ENCODE peak calls at places on chromosomes 11 and 22, in six cellular contexts. D, S, F, M, N and Y are unnamed samples.

GRCh38 chr22:26448334-26448733 is 19.3 kb downstream of the ASPHD2 start:
- DNase-seq in D (no peak), S (no peak), F (no peak), M (no peak), N (no peak), Y (no peak)

GRCh38 chr11:113664981-113665710 is 41.0 kb downstream of the TMPRSS5 start:
- DNase-seq in D (no peak), S (no peak), F (no peak), M (no peak), N (no peak), Y (no peak)

GRCh38 chr22:26169312-26170111 is at the start of gene SEZ6L:
- DNase-seq in D (no peak), S (peak; percentile 78), F (peak; percentile 47), M (no peak), N (no peak), Y (no peak)

GRCh38 chr22:37018815-37019308 is 385 bp downstream of the TST start:
- DNase-seq in D (peak; percentile 54), S (peak; percentile 45), F (no peak), M (no peak), N (peak; percentile 91), Y (no peak)

GRCh38 chr11:6320411-6321207 is at the start of gene CAVIN3:
- DNase-seq in D (peak; percentile 84), S (peak; percentile 15), F (peak; percentile 60), M (peak; percentile 23), N (peak; percentile 75), Y (peak; percentile 68)

GRCh38 chr11:71325418-71326327 is 73.3 kb upstream of the SHANK2 start:
- DNase-seq in D (no peak), S (no peak), F (no peak), M (no peak), N (no peak), Y (no peak)

GRCh38 chr11:111541209-111542061 is 915 bp downstream of the LAYN start:
- DNase-seq in D (no peak), S (peak; percentile 47), F (peak; percentile 18), M (no peak), N (peak; percentile 29), Y (no peak)

GRCh38 chr11:26483101-26483500 is 89.0 kb downstream of the MUC15 start:
- DNase-seq in D (no peak), S (no peak), F (no peak), M (no peak), N (no peak), Y (no peak)

GRCh38 chr11:109033627-109034340 is 368.9 kb downstream of the DDX10 start:
- DNase-seq in D (no peak), S (no peak), F (no peak), M (no peak), N (no peak), Y (no peak)

GRCh38 chr11:109085708-109086373 is 336.1 kb upstream of the C11orf87 start:
- DNase-seq in D (no peak), S (no peak), F (no peak), M (no peak), N (no peak), Y (no peak)

GRCh38 chr11:118198370-118198769 is 21.9 kb upstream of the SCN2B start:
- DNase-seq in D (peak; percentile 49), S (peak; percentile 82), F (peak; percentile 80), M (peak; percentile 58), N (peak; percentile 87), Y (peak; percentile 80)

GRCh38 chr11:5092821-5093585 is 23.6 kb downstream of the OR52E1 start:
- DNase-seq in D (no peak), S (no peak), F (no peak), M (no peak), N (no peak), Y (no peak)

GRCh38 chr22:38080847-38081635 is 2.9 kb downstream of the SLC16A8 start:
- DNase-seq in D (no peak), S (peak; percentile 29), F (no peak), M (no peak), N (peak; percentile 53), Y (peak; percentile 69)

GRCh38 chr11:2175659-2176058 is 4.0 kb upstream of the TH start:
- DNase-seq in D (no peak), S (no peak), F (no peak), M (no peak), N (no peak), Y (no peak)

GRCh38 chr11:19244084-19244483 is 3.3 kb upstream of the E2F8 start:
- DNase-seq in D (no peak), S (peak; percentile 75), F (no peak), M (no peak), N (no peak), Y (no peak)

GRCh38 chr11:84914511-84914910 is 712.6 kb downstream of the DLG2 start:
- DNase-seq in D (no peak), S (no peak), F (no peak), M (no peak), N (no peak), Y (no peak)

GRCh38 chr11:42974510-42974909 is 337.3 kb upstream of the API5 start:
- DNase-seq in D (no peak), S (peak; percentile 7), F (no peak), M (no peak), N (no peak), Y (no peak)

GRCh38 chr11:96614846-96615245 is 225.0 kb downstream of the JRKL start:
- DNase-seq in D (no peak), S (no peak), F (no peak), M (no peak), N (no peak), Y (no peak)

GRCh38 chr11:112185883-112186282 is 10.6 kb downstream of the BCO2 start:
- DNase-seq in D (no peak), S (no peak), F (no peak), M (no peak), N (no peak), Y (no peak)

GRCh38 chr11:73359930-73360742 is 16.1 kb upstream of the RELT start:
- DNase-seq in D (no peak), S (peak; percentile 59), F (no peak), M (peak; percentile 75), N (no peak), Y (no peak)
- TF ChIP-seq CTCF in D (no peak), S (peak; percentile 83), F (peak; percentile 32), M (peak; percentile 49), N (no peak), Y (peak; percentile 65)

GRCh38 chr11:87445002-87445401 is 407.3 kb downstream of the TMEM135 start:
- DNase-seq in D (no peak), S (no peak), F (no peak), M (no peak), N (no peak), Y (no peak)

GRCh38 chr11:87437133-87437843 is 399.6 kb downstream of the TMEM135 start:
- DNase-seq in D (no peak), S (no peak), F (no peak), M (no peak), N (no peak), Y (no peak)

GRCh38 chr11:87437844-87438223 is 400.1 kb downstream of the TMEM135 start:
- DNase-seq in D (no peak), S (no peak), F (no peak), M (no peak), N (no peak), Y (no peak)

GRCh38 chr11:87443707-87444106 is 406.0 kb downstream of the TMEM135 start:
- DNase-seq in D (no peak), S (no peak), F (no peak), M (no peak), N (no peak), Y (no peak)

GRCh38 chr11:87439981-87440760 is 402.4 kb downstream of the TMEM135 start:
- DNase-seq in D (no peak), S (no peak), F (no peak), M (no peak), N (no peak), Y (no peak)
- TF ChIP-seq CTCF in D (no peak), S (no peak), F (no peak), M (no peak), N (no peak), Y (no peak)

DNA sequence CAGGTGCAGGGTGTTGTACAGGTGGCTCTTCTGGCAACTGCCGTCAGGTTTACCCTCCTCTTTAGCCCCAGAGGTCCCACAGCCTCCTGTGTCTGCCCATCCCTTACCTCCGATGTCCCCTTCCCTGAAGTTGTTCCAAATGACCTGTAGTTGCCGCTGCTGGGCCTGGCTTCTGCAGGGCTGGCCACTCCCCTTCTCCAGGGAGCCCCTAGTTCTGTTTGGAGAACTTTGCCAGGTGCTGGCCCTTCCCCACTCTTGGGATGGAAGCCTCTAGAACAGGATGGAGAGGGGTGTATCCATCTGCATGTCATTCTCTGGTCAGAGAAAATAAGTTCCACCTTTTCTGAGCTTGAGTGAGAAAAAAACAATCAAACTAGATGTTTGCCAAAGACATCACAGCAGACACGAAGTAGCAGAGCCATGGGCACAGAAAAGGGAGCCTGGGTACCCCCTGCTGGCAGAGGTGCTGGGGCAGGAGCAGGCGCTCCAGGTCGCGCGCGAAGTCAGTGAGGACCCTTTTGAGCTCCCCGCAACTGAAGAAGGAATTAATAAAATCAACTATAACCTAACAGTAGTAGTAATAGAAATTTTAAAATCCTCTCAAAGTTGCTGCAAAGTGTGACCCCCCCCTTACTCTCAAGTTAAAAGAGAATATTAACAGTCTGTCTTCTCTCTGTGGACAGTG is 20.2 kb upstream of the PARVB start:
- DNase-seq in D (no peak), S (no peak), F (no peak), M (no peak), N (no peak), Y (no peak)
- TF ChIP-seq CTCF in D (no peak), S (no peak), F (no peak), M (no peak), N (no peak), Y (peak; percentile 33)

GRCh38 chr11:126630488-126630887 is 275.0 kb downstream of the ST3GAL4 start:
- DNase-seq in D (no peak), S (no peak), F (no peak), M (no peak), N (no peak), Y (no peak)

GRCh38 chr11:126628450-126628789 is 272.9 kb downstream of the ST3GAL4 start:
- DNase-seq in D (no peak), S (no peak), F (no peak), M (no peak), N (no peak), Y (no peak)

GRCh38 chr11:126627376-126627775 is 271.9 kb downstream of the ST3GAL4 start:
- DNase-seq in D (no peak), S (no peak), F (no peak), M (no peak), N (no peak), Y (no peak)

GRCh38 chr11:126630893-126631292 is 275.4 kb downstream of the ST3GAL4 start:
- DNase-seq in D (no peak), S (no peak), F (no peak), M (no peak), N (no peak), Y (no peak)

DNA sequence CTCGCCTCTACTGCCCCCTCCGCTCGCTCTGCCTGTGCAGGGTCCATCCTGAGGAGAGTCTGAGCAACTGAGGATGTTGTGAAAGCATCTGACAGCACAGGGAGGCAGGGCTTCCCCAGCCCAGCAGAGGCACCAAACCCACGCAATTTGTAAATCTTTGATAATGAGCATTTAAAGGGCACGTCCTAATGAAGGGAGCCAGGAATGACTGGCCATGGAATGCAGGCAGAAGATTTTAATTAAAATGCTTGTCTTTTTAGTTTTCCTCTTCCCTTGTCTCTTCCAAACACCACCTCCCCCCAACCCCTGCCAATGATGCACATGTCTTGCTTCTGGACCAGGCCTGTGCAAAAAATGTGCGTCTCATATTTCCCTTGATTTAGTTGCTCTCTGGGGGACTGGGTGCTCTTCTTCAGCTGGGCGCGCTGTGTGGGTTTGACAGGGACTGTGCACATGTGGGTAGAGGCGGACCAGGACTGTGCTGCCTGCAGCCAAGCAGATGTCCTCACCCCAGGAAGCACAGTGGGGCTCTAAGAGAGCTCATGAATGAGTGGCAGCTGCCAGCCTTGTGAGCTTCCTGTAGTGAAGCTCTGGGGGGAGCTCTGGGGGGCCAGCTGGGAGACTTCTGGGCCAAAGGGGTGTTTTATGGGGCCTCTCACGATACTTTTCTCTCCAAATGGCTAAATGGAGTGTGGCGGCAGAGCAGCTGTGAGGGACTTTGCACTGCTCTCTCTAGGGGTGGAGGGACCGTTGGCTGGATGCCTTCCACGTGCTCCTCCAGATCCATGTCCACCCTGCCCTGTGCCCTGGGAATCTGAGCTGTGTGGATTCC is 273.5 kb downstream of the ST3GAL4 start:
- DNase-seq in D (no peak), S (no peak), F (no peak), M (no peak), N (no peak), Y (no peak)
- TF ChIP-seq CTCF in D (no peak), S (no peak), F (no peak), M (no peak), N (no peak), Y (no peak)